ENCODE peak calls at places on chromosome 19, in ten cellular contexts. One of them, this sample, is unnamed.

GRCh38 chr19:53906211-53907192 is 2.6 kb upstream of the CACNG7 start:
- DNase-seq in OCI-LY7: peak; percentile 33
- DNase-seq in omental fat pad: no peak
- DNase-seq in heart right ventricle: peak; percentile 18
- DNase-seq in PC-3: peak; percentile 39
- DNase-seq in WTC11: peak; percentile 89
- DNase-seq in cardiac muscle cell: peak; percentile 41
- DNase-seq in PC-9: peak; percentile 63
- DNase-seq in lung: peak; percentile 51
- DNase-seq in ovary: no peak
- DNase-seq in this sample: peak; percentile 84

GRCh38 chr19:33553530-33554310 is 32.1 kb upstream of the PEPD start:
- DNase-seq in PC-9: no peak
- DNase-seq in PC-3: no peak
- DNase-seq in WTC11: no peak
- DNase-seq in cardiac muscle cell: no peak
- DNase-seq in omental fat pad: no peak
- DNase-seq in ovary: no peak
- DNase-seq in heart right ventricle: no peak
- DNase-seq in OCI-LY7: no peak
- DNase-seq in lung: no peak
- DNase-seq in this sample: no peak

GRCh38 chr19:38635483-38636399 is 11.7 kb upstream of the ACTN4 start:
- DNase-seq in heart right ventricle: no peak
- DNase-seq in WTC11: no peak
- DNase-seq in PC-3: no peak
- DNase-seq in PC-9: no peak
- DNase-seq in ovary: no peak
- DNase-seq in lung: no peak
- DNase-seq in OCI-LY7: no peak
- DNase-seq in cardiac muscle cell: no peak
- DNase-seq in omental fat pad: no peak
- DNase-seq in this sample: no peak

GRCh38 chr19:2199215-2199614 is 35.5 kb downstream of the DOT1L start:
- DNase-seq in OCI-LY7: no peak
- DNase-seq in PC-3: no peak
- DNase-seq in omental fat pad: no peak
- DNase-seq in cardiac muscle cell: peak; percentile 49
- DNase-seq in WTC11: peak; percentile 62
- DNase-seq in heart right ventricle: no peak
- DNase-seq in lung: no peak
- DNase-seq in ovary: no peak
- DNase-seq in PC-9: no peak
- DNase-seq in this sample: peak; percentile 55

GRCh38 chr19:54154603-54155345 is 4.7 kb downstream of the LENG1 start:
- DNase-seq in PC-9: no peak
- DNase-seq in cardiac muscle cell: no peak
- DNase-seq in heart right ventricle: no peak
- DNase-seq in omental fat pad: no peak
- DNase-seq in ovary: no peak
- DNase-seq in PC-3: no peak
- DNase-seq in WTC11: no peak
- DNase-seq in OCI-LY7: no peak
- DNase-seq in lung: no peak
- DNase-seq in this sample: no peak

GRCh38 chr19:32877323-32877912 is 7.9 kb upstream of the SLC7A9 start:
- DNase-seq in cardiac muscle cell: no peak
- DNase-seq in PC-9: no peak
- DNase-seq in PC-3: no peak
- DNase-seq in heart right ventricle: no peak
- DNase-seq in ovary: no peak
- DNase-seq in lung: no peak
- DNase-seq in WTC11: no peak
- DNase-seq in omental fat pad: no peak
- DNase-seq in OCI-LY7: no peak
- DNase-seq in this sample: no peak

GRCh38 chr19:10450853-10451609 is 30.7 kb downstream of the PDE4A start:
- DNase-seq in lung: no peak
- DNase-seq in omental fat pad: no peak
- DNase-seq in ovary: no peak
- DNase-seq in OCI-LY7: peak; percentile 61
- DNase-seq in PC-3: peak; percentile 44
- DNase-seq in cardiac muscle cell: no peak
- DNase-seq in WTC11: peak; percentile 89
- DNase-seq in PC-9: no peak
- DNase-seq in heart right ventricle: no peak
- DNase-seq in this sample: no peak

GRCh38 chr19:35462476-35462953 is 14.5 kb downstream of the FFAR2 start:
- DNase-seq in omental fat pad: no peak
- DNase-seq in OCI-LY7: peak; percentile 83
- DNase-seq in PC-9: no peak
- DNase-seq in PC-3: no peak
- DNase-seq in ovary: no peak
- DNase-seq in cardiac muscle cell: no peak
- DNase-seq in heart right ventricle: no peak
- DNase-seq in lung: no peak
- DNase-seq in WTC11: no peak
- DNase-seq in this sample: no peak

GRCh38 chr19:6088677-6089063 is 21.6 kb downstream of the RFX2 start:
- DNase-seq in ovary: no peak
- DNase-seq in heart right ventricle: no peak
- DNase-seq in PC-3: peak; percentile 80
- DNase-seq in lung: no peak
- DNase-seq in WTC11: no peak
- DNase-seq in omental fat pad: no peak
- DNase-seq in PC-9: no peak
- DNase-seq in cardiac muscle cell: no peak
- DNase-seq in OCI-LY7: no peak
- DNase-seq in this sample: no peak

GRCh38 chr19:6087074-6087506 is 23.2 kb downstream of the RFX2 start:
- DNase-seq in heart right ventricle: no peak
- DNase-seq in WTC11: no peak
- DNase-seq in cardiac muscle cell: no peak
- DNase-seq in ovary: no peak
- DNase-seq in PC-3: no peak
- DNase-seq in omental fat pad: no peak
- DNase-seq in lung: no peak
- DNase-seq in PC-9: no peak
- DNase-seq in OCI-LY7: peak; percentile 56
- DNase-seq in this sample: no peak

GRCh38 chr19:6086081-6086858 is 24.0 kb downstream of the RFX2 start:
- DNase-seq in PC-9: no peak
- DNase-seq in OCI-LY7: no peak
- DNase-seq in heart right ventricle: no peak
- DNase-seq in omental fat pad: no peak
- DNase-seq in ovary: no peak
- DNase-seq in WTC11: no peak
- DNase-seq in cardiac muscle cell: no peak
- DNase-seq in PC-3: peak; percentile 76
- DNase-seq in lung: no peak
- DNase-seq in this sample: no peak

GRCh38 chr19:6090634-6091033 is 19.7 kb downstream of the RFX2 start:
- DNase-seq in WTC11: no peak
- DNase-seq in PC-9: no peak
- DNase-seq in OCI-LY7: no peak
- DNase-seq in cardiac muscle cell: no peak
- DNase-seq in heart right ventricle: no peak
- DNase-seq in lung: no peak
- DNase-seq in ovary: no peak
- DNase-seq in omental fat pad: no peak
- DNase-seq in PC-3: no peak
- DNase-seq in this sample: no peak

GRCh38 chr19:6084821-6085220 is 25.5 kb downstream of the RFX2 start:
- DNase-seq in heart right ventricle: no peak
- DNase-seq in WTC11: no peak
- DNase-seq in OCI-LY7: no peak
- DNase-seq in ovary: no peak
- DNase-seq in cardiac muscle cell: no peak
- DNase-seq in PC-9: no peak
- DNase-seq in omental fat pad: no peak
- DNase-seq in lung: no peak
- DNase-seq in PC-3: no peak
- DNase-seq in this sample: no peak
- TF ChIP-seq CTCF in heart right ventricle: no peak
- TF ChIP-seq CTCF in WTC11: no peak
- TF ChIP-seq CTCF in OCI-LY7: no peak
- TF ChIP-seq CTCF in ovary: no peak
- TF ChIP-seq CTCF in cardiac muscle cell: no peak
- TF ChIP-seq CTCF in PC-9: no peak
- TF ChIP-seq CTCF in omental fat pad: no peak
- TF ChIP-seq CTCF in lung: no peak
- TF ChIP-seq CTCF in PC-3: no peak
- TF ChIP-seq CTCF in this sample: no peak

GRCh38 chr19:44847144-44848035 is 1.3 kb downstream of the NECTIN2 start:
- DNase-seq in heart right ventricle: peak; percentile 85
- DNase-seq in lung: peak; percentile 78
- DNase-seq in cardiac muscle cell: peak; percentile 83
- DNase-seq in omental fat pad: peak; percentile 46
- DNase-seq in PC-9: peak; percentile 80
- DNase-seq in OCI-LY7: no peak
- DNase-seq in WTC11: peak; percentile 74
- DNase-seq in ovary: peak; percentile 81
- DNase-seq in PC-3: peak; percentile 62
- DNase-seq in this sample: peak; percentile 65

GRCh38 chr19:44848036-44848804 is 2.1 kb downstream of the NECTIN2 start:
- DNase-seq in heart right ventricle: peak; percentile 48
- DNase-seq in ovary: peak; percentile 57
- DNase-seq in PC-9: no peak
- DNase-seq in OCI-LY7: no peak
- DNase-seq in cardiac muscle cell: peak; percentile 44
- DNase-seq in WTC11: peak; percentile 38
- DNase-seq in PC-3: peak; percentile 30
- DNase-seq in lung: no peak
- DNase-seq in omental fat pad: no peak
- DNase-seq in this sample: peak; percentile 52

GRCh38 chr19:44845612-44846454 is at the start of gene NECTIN2:
- DNase-seq in heart right ventricle: peak; percentile 100
- DNase-seq in cardiac muscle cell: peak; percentile 100
- DNase-seq in ovary: peak; percentile 100
- DNase-seq in omental fat pad: peak; percentile 100
- DNase-seq in PC-9: peak; percentile 100
- DNase-seq in WTC11: peak; percentile 100
- DNase-seq in lung: peak; percentile 100
- DNase-seq in OCI-LY7: peak; percentile 94
- DNase-seq in PC-3: peak; percentile 96
- DNase-seq in this sample: peak; percentile 100

GRCh38 chr19:44846455-44847143 is 502 bp downstream of the NECTIN2 start:
- DNase-seq in omental fat pad: no peak
- DNase-seq in OCI-LY7: no peak
- DNase-seq in PC-3: no peak
- DNase-seq in cardiac muscle cell: peak; percentile 76
- DNase-seq in WTC11: peak; percentile 94
- DNase-seq in ovary: peak; percentile 67
- DNase-seq in heart right ventricle: peak; percentile 51
- DNase-seq in lung: no peak
- DNase-seq in PC-9: peak; percentile 20
- DNase-seq in this sample: peak; percentile 80

DNA sequence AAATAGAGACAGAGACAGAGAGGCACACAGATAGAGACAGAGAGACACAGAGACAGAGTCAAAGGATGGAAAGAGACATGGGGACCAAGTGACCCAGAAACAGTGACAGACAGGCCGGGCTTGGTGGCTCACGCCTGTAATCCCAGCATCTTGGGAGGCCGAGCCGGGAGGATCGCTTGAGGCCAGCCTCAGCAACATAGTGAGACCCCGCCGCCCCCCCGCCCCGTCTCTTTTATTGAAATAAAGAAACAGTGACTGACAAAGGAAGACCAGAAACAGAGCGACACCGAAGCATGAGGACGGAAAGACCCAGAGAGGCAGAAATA is 848 bp upstream of the NECTIN2 start:
- DNase-seq in omental fat pad: no peak
- DNase-seq in WTC11: no peak
- DNase-seq in heart right ventricle: no peak
- DNase-seq in ovary: no peak
- DNase-seq in PC-3: no peak
- DNase-seq in OCI-LY7: no peak
- DNase-seq in cardiac muscle cell: no peak
- DNase-seq in PC-9: no peak
- DNase-seq in lung: no peak
- DNase-seq in this sample: no peak
- TF ChIP-seq CTCF in omental fat pad: no peak
- TF ChIP-seq CTCF in WTC11: no peak
- TF ChIP-seq CTCF in heart right ventricle: no peak
- TF ChIP-seq CTCF in ovary: no peak
- TF ChIP-seq CTCF in PC-3: no peak
- TF ChIP-seq CTCF in OCI-LY7: no peak
- TF ChIP-seq CTCF in cardiac muscle cell: no peak
- TF ChIP-seq CTCF in PC-9: no peak
- TF ChIP-seq CTCF in lung: no peak
- TF ChIP-seq CTCF in this sample: no peak

GRCh38 chr19:1070576-1070930 is 3.6 kb downstream of the ARHGAP45 start:
- DNase-seq in lung: no peak
- DNase-seq in ovary: no peak
- DNase-seq in omental fat pad: no peak
- DNase-seq in cardiac muscle cell: no peak
- DNase-seq in WTC11: peak; percentile 77
- DNase-seq in heart right ventricle: no peak
- DNase-seq in PC-9: no peak
- DNase-seq in PC-3: no peak
- DNase-seq in OCI-LY7: no peak
- DNase-seq in this sample: no peak

GRCh38 chr19:1072371-1073015 is 5.5 kb downstream of the ARHGAP45 start:
- DNase-seq in WTC11: no peak
- DNase-seq in lung: no peak
- DNase-seq in cardiac muscle cell: no peak
- DNase-seq in omental fat pad: no peak
- DNase-seq in heart right ventricle: no peak
- DNase-seq in ovary: no peak
- DNase-seq in PC-3: no peak
- DNase-seq in PC-9: no peak
- DNase-seq in OCI-LY7: no peak
- DNase-seq in this sample: no peak

GRCh38 chr19:1069009-1069779 is 2.2 kb downstream of the ARHGAP45 start:
- DNase-seq in PC-3: no peak
- DNase-seq in cardiac muscle cell: no peak
- DNase-seq in lung: peak; percentile 79
- DNase-seq in PC-9: no peak
- DNase-seq in OCI-LY7: peak; percentile 78
- DNase-seq in ovary: no peak
- DNase-seq in omental fat pad: no peak
- DNase-seq in heart right ventricle: peak; percentile 50
- DNase-seq in WTC11: no peak
- DNase-seq in this sample: no peak

GRCh38 chr19:1073063-1073955 is 6.3 kb downstream of the ARHGAP45 start:
- DNase-seq in heart right ventricle: no peak
- DNase-seq in omental fat pad: no peak
- DNase-seq in ovary: no peak
- DNase-seq in cardiac muscle cell: no peak
- DNase-seq in lung: no peak
- DNase-seq in PC-3: no peak
- DNase-seq in WTC11: no peak
- DNase-seq in PC-9: no peak
- DNase-seq in OCI-LY7: no peak
- DNase-seq in this sample: no peak

DNA sequence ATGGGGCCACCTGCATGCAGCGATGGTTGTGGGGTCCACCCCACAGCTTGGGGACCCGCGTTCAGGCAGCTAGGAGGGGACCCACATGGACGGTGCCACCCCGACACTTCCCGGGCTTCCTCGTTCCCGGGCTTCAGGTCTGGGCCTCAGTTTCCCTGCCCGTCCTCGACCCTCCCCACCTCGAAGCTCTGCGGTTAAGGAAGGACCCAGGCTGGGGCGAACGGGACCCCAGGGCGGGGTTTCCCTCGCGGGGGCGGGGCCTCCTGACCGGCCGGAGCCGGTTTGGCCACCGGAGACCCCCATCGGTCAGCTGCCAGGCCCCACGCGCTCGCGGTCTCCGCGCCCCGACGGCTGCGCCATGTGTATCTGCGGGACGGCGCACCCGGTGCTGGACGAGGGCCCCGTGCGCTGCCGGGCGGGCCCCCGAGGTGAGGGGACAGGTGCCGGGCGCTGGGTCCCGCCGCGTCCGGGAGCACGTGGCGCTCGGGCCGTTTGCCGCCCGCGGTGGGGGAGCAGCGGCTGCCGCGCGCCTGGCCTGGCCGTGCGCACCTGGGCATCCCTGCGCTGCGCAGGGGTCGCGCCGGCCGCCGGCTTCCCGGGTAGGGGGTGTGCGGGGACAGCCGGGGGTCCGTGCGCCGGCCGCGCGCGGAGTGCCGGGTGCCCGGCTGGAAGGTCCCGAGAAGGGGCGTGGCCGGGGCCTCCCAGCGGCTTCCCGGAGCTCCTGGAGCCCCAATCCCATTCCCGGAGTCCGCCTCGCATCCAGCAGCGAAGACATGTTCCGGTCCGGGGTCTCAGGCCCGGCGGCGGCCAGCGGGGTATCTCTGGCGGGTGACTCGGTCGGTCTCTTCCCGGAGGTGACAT is 4.2 kb downstream of the ARHGAP45 start:
- DNase-seq in PC-3: no peak
- DNase-seq in OCI-LY7: no peak
- DNase-seq in PC-9: no peak
- DNase-seq in omental fat pad: no peak
- DNase-seq in cardiac muscle cell: peak; percentile 62
- DNase-seq in heart right ventricle: no peak
- DNase-seq in ovary: no peak
- DNase-seq in WTC11: peak; percentile 74
- DNase-seq in lung: no peak
- DNase-seq in this sample: peak; percentile 73
- TF ChIP-seq CTCF in PC-3: no peak
- TF ChIP-seq CTCF in OCI-LY7: no peak
- TF ChIP-seq CTCF in PC-9: no peak
- TF ChIP-seq CTCF in omental fat pad: no peak
- TF ChIP-seq CTCF in cardiac muscle cell: no peak
- TF ChIP-seq CTCF in heart right ventricle: no peak
- TF ChIP-seq CTCF in ovary: no peak
- TF ChIP-seq CTCF in WTC11: no peak
- TF ChIP-seq CTCF in lung: no peak
- TF ChIP-seq CTCF in this sample: no peak

DNA sequence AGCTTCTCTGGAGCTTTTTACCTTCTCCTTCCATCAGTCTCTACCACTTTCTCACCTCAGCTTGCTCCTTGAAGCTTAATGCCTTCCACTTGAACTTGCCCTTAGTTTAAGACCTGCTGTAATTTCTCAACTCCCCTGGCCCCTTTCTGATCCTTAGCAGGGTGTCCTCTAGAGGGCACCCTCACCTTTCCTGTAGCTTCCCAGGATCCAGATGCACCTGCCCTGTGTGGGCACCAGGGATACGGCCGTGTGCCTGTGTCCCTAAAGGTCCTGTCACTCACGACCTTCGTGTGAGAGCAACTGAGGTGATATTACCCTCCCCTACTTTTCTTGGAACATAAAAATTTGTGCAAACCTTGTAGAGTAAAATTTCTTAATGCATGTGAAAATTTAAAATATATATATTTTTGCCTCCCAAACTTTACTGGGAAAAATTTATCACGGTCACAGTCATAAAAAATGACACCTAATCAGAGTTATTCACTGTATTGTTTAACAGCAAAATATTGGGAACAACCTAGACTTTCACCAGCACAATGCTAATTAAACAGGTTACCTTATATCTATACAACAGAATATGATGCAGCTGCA is 46.4 kb downstream of the PSG3 start:
- DNase-seq in PC-9: peak; percentile 60
- DNase-seq in ovary: no peak
- DNase-seq in PC-3: peak; percentile 75
- DNase-seq in WTC11: peak; percentile 63
- DNase-seq in omental fat pad: no peak
- DNase-seq in OCI-LY7: peak; percentile 24
- DNase-seq in lung: no peak
- DNase-seq in cardiac muscle cell: no peak
- DNase-seq in heart right ventricle: no peak
- DNase-seq in this sample: no peak
- TF ChIP-seq CTCF in PC-9: peak; percentile 82
- TF ChIP-seq CTCF in ovary: no peak
- TF ChIP-seq CTCF in PC-3: peak; percentile 85
- TF ChIP-seq CTCF in WTC11: peak; percentile 52
- TF ChIP-seq CTCF in omental fat pad: no peak
- TF ChIP-seq CTCF in OCI-LY7: peak; percentile 81
- TF ChIP-seq CTCF in lung: no peak
- TF ChIP-seq CTCF in cardiac muscle cell: peak; percentile 60
- TF ChIP-seq CTCF in heart right ventricle: no peak
- TF ChIP-seq CTCF in this sample: no peak